ENCODE peak calls at places on chromosome 19, in nine cellular contexts. One of them, this sample, is unnamed.

GRCh38 chr19:51691122-51692064 is 1.7 kb upstream of the SPACA6 start:
- DNase-seq in SK-MEL-5: no peak
- DNase-seq in myocyte: peak; percentile 39
- DNase-seq in activated T-cell treated with anti-CD3 and anti-CD28 coated beads for 1 hour: no peak
- DNase-seq in effector memory CD4-positive, alpha-beta T cell: no peak
- DNase-seq in iris pigment epithelial cell: peak; percentile 55
- DNase-seq in stimulated activated CD8-positive, alpha-beta memory T cell treated with anti-CD3 and anti-CD28 coated beads, Interleukin-7, amount 100 ng/mL, for 1 hour: no peak
- DNase-seq in AG20443: no peak
- DNase-seq in EH: peak; percentile 62
- DNase-seq in this sample: no peak

GRCh38 chr19:18049390-18049789 is 37.3 kb downstream of the IL12RB1 start:
- DNase-seq in effector memory CD4-positive, alpha-beta T cell: no peak
- DNase-seq in AG20443: peak; percentile 81
- DNase-seq in myocyte: no peak
- DNase-seq in EH: peak; percentile 76
- DNase-seq in stimulated activated CD8-positive, alpha-beta memory T cell treated with anti-CD3 and anti-CD28 coated beads, Interleukin-7, amount 100 ng/mL, for 1 hour: no peak
- DNase-seq in SK-MEL-5: no peak
- DNase-seq in iris pigment epithelial cell: peak; percentile 18
- DNase-seq in activated T-cell treated with anti-CD3 and anti-CD28 coated beads for 1 hour: no peak
- DNase-seq in this sample: peak; percentile 72

GRCh38 chr19:16581145-16581970 is 9.1 kb upstream of the SLC35E1 start:
- DNase-seq in AG20443: no peak
- DNase-seq in stimulated activated CD8-positive, alpha-beta memory T cell treated with anti-CD3 and anti-CD28 coated beads, Interleukin-7, amount 100 ng/mL, for 1 hour: no peak
- DNase-seq in iris pigment epithelial cell: no peak
- DNase-seq in myocyte: peak; percentile 81
- DNase-seq in activated T-cell treated with anti-CD3 and anti-CD28 coated beads for 1 hour: no peak
- DNase-seq in SK-MEL-5: no peak
- DNase-seq in EH: no peak
- DNase-seq in effector memory CD4-positive, alpha-beta T cell: no peak
- DNase-seq in this sample: no peak

GRCh38 chr19:16585808-16586476 is 13.7 kb upstream of the SLC35E1 start:
- DNase-seq in activated T-cell treated with anti-CD3 and anti-CD28 coated beads for 1 hour: no peak
- DNase-seq in SK-MEL-5: no peak
- DNase-seq in iris pigment epithelial cell: no peak
- DNase-seq in effector memory CD4-positive, alpha-beta T cell: no peak
- DNase-seq in myocyte: peak; percentile 49
- DNase-seq in AG20443: no peak
- DNase-seq in EH: no peak
- DNase-seq in stimulated activated CD8-positive, alpha-beta memory T cell treated with anti-CD3 and anti-CD28 coated beads, Interleukin-7, amount 100 ng/mL, for 1 hour: no peak
- DNase-seq in this sample: no peak

GRCh38 chr19:10189631-10190425 is 4.9 kb downstream of the DNMT1 start:
- DNase-seq in myocyte: peak; percentile 30
- DNase-seq in SK-MEL-5: no peak
- DNase-seq in iris pigment epithelial cell: peak; percentile 43
- DNase-seq in AG20443: no peak
- DNase-seq in effector memory CD4-positive, alpha-beta T cell: no peak
- DNase-seq in activated T-cell treated with anti-CD3 and anti-CD28 coated beads for 1 hour: no peak
- DNase-seq in stimulated activated CD8-positive, alpha-beta memory T cell treated with anti-CD3 and anti-CD28 coated beads, Interleukin-7, amount 100 ng/mL, for 1 hour: no peak
- DNase-seq in EH: no peak
- DNase-seq in this sample: no peak

GRCh38 chr19:13652810-13653590 is 111.3 kb upstream of the MRI1 start:
- DNase-seq in AG20443: no peak
- DNase-seq in activated T-cell treated with anti-CD3 and anti-CD28 coated beads for 1 hour: no peak
- DNase-seq in SK-MEL-5: no peak
- DNase-seq in stimulated activated CD8-positive, alpha-beta memory T cell treated with anti-CD3 and anti-CD28 coated beads, Interleukin-7, amount 100 ng/mL, for 1 hour: no peak
- DNase-seq in myocyte: no peak
- DNase-seq in iris pigment epithelial cell: no peak
- DNase-seq in effector memory CD4-positive, alpha-beta T cell: no peak
- DNase-seq in EH: no peak
- DNase-seq in this sample: no peak

GRCh38 chr19:41871573-41872383 is 5.3 kb upstream of the CD79A start:
- DNase-seq in stimulated activated CD8-positive, alpha-beta memory T cell treated with anti-CD3 and anti-CD28 coated beads, Interleukin-7, amount 100 ng/mL, for 1 hour: peak; percentile 27
- DNase-seq in myocyte: no peak
- DNase-seq in iris pigment epithelial cell: no peak
- DNase-seq in activated T-cell treated with anti-CD3 and anti-CD28 coated beads for 1 hour: no peak
- DNase-seq in EH: no peak
- DNase-seq in AG20443: no peak
- DNase-seq in effector memory CD4-positive, alpha-beta T cell: peak; percentile 57
- DNase-seq in SK-MEL-5: peak; percentile 34
- DNase-seq in this sample: no peak

GRCh38 chr19:57103573-57104277 is 16.1 kb upstream of the USP29 start:
- DNase-seq in iris pigment epithelial cell: peak; percentile 62
- DNase-seq in AG20443: peak; percentile 85
- DNase-seq in myocyte: peak; percentile 75
- DNase-seq in effector memory CD4-positive, alpha-beta T cell: peak; percentile 29
- DNase-seq in activated T-cell treated with anti-CD3 and anti-CD28 coated beads for 1 hour: peak; percentile 39
- DNase-seq in SK-MEL-5: peak; percentile 52
- DNase-seq in stimulated activated CD8-positive, alpha-beta memory T cell treated with anti-CD3 and anti-CD28 coated beads, Interleukin-7, amount 100 ng/mL, for 1 hour: peak; percentile 9
- DNase-seq in EH: peak; percentile 60
- DNase-seq in this sample: peak; percentile 74

GRCh38 chr19:7482584-7483439 is 6.0 kb downstream of the PEX11G start:
- DNase-seq in myocyte: no peak
- DNase-seq in AG20443: peak; percentile 30
- DNase-seq in iris pigment epithelial cell: no peak
- DNase-seq in activated T-cell treated with anti-CD3 and anti-CD28 coated beads for 1 hour: no peak
- DNase-seq in effector memory CD4-positive, alpha-beta T cell: no peak
- DNase-seq in SK-MEL-5: no peak
- DNase-seq in EH: peak; percentile 35
- DNase-seq in stimulated activated CD8-positive, alpha-beta memory T cell treated with anti-CD3 and anti-CD28 coated beads, Interleukin-7, amount 100 ng/mL, for 1 hour: no peak
- DNase-seq in this sample: peak; percentile 35

This sample was measured in dermis blood vessel endothelial cell.